ENCODE peak calls at places on chromosomes 5 and 9, in four cellular contexts. One of them, this sample, is unnamed.

GRCh38 chr9:98885575-98886292 is 58.0 kb upstream of the COL15A1 start:
- DNase-seq in HT-29: no peak
- DNase-seq in GM13977: no peak
- DNase-seq in stimulated activated CD4-positive, alpha-beta T cell treated with anti-CD3 and anti-CD28 coated beads, TNF-alpha, amount 100 ng/mL, for 4 hours: no peak
- DNase-seq in this sample: no peak

GRCh38 chr5:37891832-37892231 is 52.0 kb upstream of the GDNF start:
- DNase-seq in HT-29: no peak
- DNase-seq in GM13977: no peak
- DNase-seq in stimulated activated CD4-positive, alpha-beta T cell treated with anti-CD3 and anti-CD28 coated beads, TNF-alpha, amount 100 ng/mL, for 4 hours: no peak
- DNase-seq in this sample: no peak

GRCh38 chr5:78701795-78702406 is 53.3 kb upstream of the LHFPL2 start:
- DNase-seq in stimulated activated CD4-positive, alpha-beta T cell treated with anti-CD3 and anti-CD28 coated beads, TNF-alpha, amount 100 ng/mL, for 4 hours: no peak
- DNase-seq in GM13977: no peak
- DNase-seq in HT-29: no peak
- DNase-seq in this sample: no peak

GRCh38 chr5:147554285-147554817 is 44.5 kb upstream of the DPYSL3 start:
- DNase-seq in GM13977: no peak
- DNase-seq in stimulated activated CD4-positive, alpha-beta T cell treated with anti-CD3 and anti-CD28 coated beads, TNF-alpha, amount 100 ng/mL, for 4 hours: no peak
- DNase-seq in HT-29: peak
- DNase-seq in this sample: no peak

GRCh38 chr9:108382267-108382666 is 473.5 kb downstream of the ACTL7B start:
- DNase-seq in stimulated activated CD4-positive, alpha-beta T cell treated with anti-CD3 and anti-CD28 coated beads, TNF-alpha, amount 100 ng/mL, for 4 hours: no peak
- DNase-seq in GM13977: no peak
- DNase-seq in HT-29: no peak
- DNase-seq in this sample: peak

GRCh38 chr9:20224756-20225155 is 397.5 kb downstream of the MLLT3 start:
- DNase-seq in GM13977: no peak
- DNase-seq in stimulated activated CD4-positive, alpha-beta T cell treated with anti-CD3 and anti-CD28 coated beads, TNF-alpha, amount 100 ng/mL, for 4 hours: no peak
- DNase-seq in HT-29: no peak
- DNase-seq in this sample: no peak

GRCh38 chr9:86405086-86405491 is 50.9 kb upstream of the TUT7 start:
- DNase-seq in HT-29: no peak
- DNase-seq in stimulated activated CD4-positive, alpha-beta T cell treated with anti-CD3 and anti-CD28 coated beads, TNF-alpha, amount 100 ng/mL, for 4 hours: no peak
- DNase-seq in GM13977: no peak
- DNase-seq in this sample: no peak

GRCh38 chr5:96942911-96943310 is 7.0 kb downstream of the LNPEP start:
- DNase-seq in HT-29: no peak
- DNase-seq in GM13977: no peak
- DNase-seq in stimulated activated CD4-positive, alpha-beta T cell treated with anti-CD3 and anti-CD28 coated beads, TNF-alpha, amount 100 ng/mL, for 4 hours: no peak
- DNase-seq in this sample: no peak

GRCh38 chr9:4842734-4843133 is 50.0 kb downstream of the RCL1 start:
- DNase-seq in GM13977: no peak
- DNase-seq in HT-29: no peak
- DNase-seq in stimulated activated CD4-positive, alpha-beta T cell treated with anti-CD3 and anti-CD28 coated beads, TNF-alpha, amount 100 ng/mL, for 4 hours: no peak
- DNase-seq in this sample: no peak

GRCh38 chr9:26243298-26243697 is 565.1 kb upstream of the TUSC1 start:
- DNase-seq in GM13977: no peak
- DNase-seq in HT-29: no peak
- DNase-seq in stimulated activated CD4-positive, alpha-beta T cell treated with anti-CD3 and anti-CD28 coated beads, TNF-alpha, amount 100 ng/mL, for 4 hours: no peak
- DNase-seq in this sample: no peak

GRCh38 chr5:137365126-137365865 is 133.8 kb downstream of the SPOCK1 start:
- DNase-seq in GM13977: no peak
- DNase-seq in HT-29: no peak
- DNase-seq in stimulated activated CD4-positive, alpha-beta T cell treated with anti-CD3 and anti-CD28 coated beads, TNF-alpha, amount 100 ng/mL, for 4 hours: no peak
- DNase-seq in this sample: no peak

GRCh38 chr9:38380872-38381534 is 11.5 kb upstream of the ALDH1B1 start:
- DNase-seq in stimulated activated CD4-positive, alpha-beta T cell treated with anti-CD3 and anti-CD28 coated beads, TNF-alpha, amount 100 ng/mL, for 4 hours: no peak
- DNase-seq in HT-29: no peak
- DNase-seq in GM13977: no peak
- DNase-seq in this sample: no peak